ENCODE peak calls at places on chromosome 2, in six cellular contexts. One of them, this sample, is unnamed.

GRCh38 chr2:236578411-236578846 is 8.8 kb downstream of the ACKR3 start:
- DNase-seq in HFF-Myc: no peak
- DNase-seq in kidney epithelial cell: no peak
- DNase-seq in upper lobe of left lung: no peak
- DNase-seq in RWPE1: no peak
- DNase-seq in PC-9: no peak
- DNase-seq in this sample: no peak

GRCh38 chr2:39059366-39059952 is 61.4 kb downstream of the SOS1 start:
- DNase-seq in HFF-Myc: peak
- DNase-seq in RWPE1: peak
- DNase-seq in upper lobe of left lung: no peak
- DNase-seq in kidney epithelial cell: no peak
- DNase-seq in PC-9: peak
- DNase-seq in this sample: peak

GRCh38 chr2:44952143-44952805 is 10.8 kb downstream of the SIX3 start:
- DNase-seq in upper lobe of left lung: peak
- DNase-seq in HFF-Myc: no peak
- DNase-seq in RWPE1: peak
- DNase-seq in PC-9: no peak
- DNase-seq in kidney epithelial cell: no peak
- DNase-seq in this sample: peak

GRCh38 chr2:241896746-241897201 is 27.2 kb downstream of the RTP5 start:
- DNase-seq in upper lobe of left lung: peak
- DNase-seq in kidney epithelial cell: no peak
- DNase-seq in PC-9: no peak
- DNase-seq in HFF-Myc: no peak
- DNase-seq in RWPE1: no peak
- DNase-seq in this sample: no peak

GRCh38 chr2:120471166-120471565 is 125.2 kb downstream of the INHBB start:
- DNase-seq in PC-9: no peak
- DNase-seq in HFF-Myc: no peak
- DNase-seq in kidney epithelial cell: no peak
- DNase-seq in upper lobe of left lung: no peak
- DNase-seq in RWPE1: no peak
- DNase-seq in this sample: no peak

GRCh38 chr2:187575081-187576067 is 21.1 kb upstream of the TFPI start:
- DNase-seq in kidney epithelial cell: no peak
- DNase-seq in HFF-Myc: no peak
- DNase-seq in upper lobe of left lung: no peak
- DNase-seq in RWPE1: no peak
- DNase-seq in PC-9: no peak
- DNase-seq in this sample: no peak

GRCh38 chr2:176814740-176815367 is 397.7 kb upstream of the HNRNPA3 start:
- DNase-seq in HFF-Myc: no peak
- DNase-seq in upper lobe of left lung: no peak
- DNase-seq in RWPE1: peak
- DNase-seq in PC-9: no peak
- DNase-seq in kidney epithelial cell: no peak
- DNase-seq in this sample: peak

GRCh38 chr2:9032555-9032954 is 29.1 kb upstream of the MBOAT2 start:
- DNase-seq in HFF-Myc: no peak
- DNase-seq in RWPE1: no peak
- DNase-seq in kidney epithelial cell: no peak
- DNase-seq in upper lobe of left lung: no peak
- DNase-seq in PC-9: no peak
- DNase-seq in this sample: no peak

GRCh38 chr2:3168230-3168891 is 209.3 kb downstream of the EIPR1 start:
- DNase-seq in HFF-Myc: peak
- DNase-seq in RWPE1: peak
- DNase-seq in upper lobe of left lung: no peak
- DNase-seq in kidney epithelial cell: peak
- DNase-seq in PC-9: no peak
- DNase-seq in this sample: no peak

GRCh38 chr2:161199885-161200284 is 39.7 kb downstream of the TANK start:
- DNase-seq in HFF-Myc: no peak
- DNase-seq in upper lobe of left lung: no peak
- DNase-seq in RWPE1: no peak
- DNase-seq in kidney epithelial cell: no peak
- DNase-seq in PC-9: no peak
- DNase-seq in this sample: peak

GRCh38 chr2:192687000-192687399 is 492.3 kb upstream of the TMEFF2 start:
- DNase-seq in upper lobe of left lung: no peak
- DNase-seq in PC-9: no peak
- DNase-seq in HFF-Myc: no peak
- DNase-seq in RWPE1: no peak
- DNase-seq in kidney epithelial cell: no peak
- DNase-seq in this sample: no peak

GRCh38 chr2:134774786-134775641 is 56.2 kb upstream of the TMEM163 start:
- DNase-seq in RWPE1: peak
- DNase-seq in PC-9: peak
- DNase-seq in upper lobe of left lung: no peak
- DNase-seq in kidney epithelial cell: no peak
- DNase-seq in HFF-Myc: no peak
- DNase-seq in this sample: no peak

GRCh38 chr2:132871829-132872228 is 201.8 kb upstream of the LYPD1 start:
- DNase-seq in HFF-Myc: no peak
- DNase-seq in kidney epithelial cell: no peak
- DNase-seq in RWPE1: no peak
- DNase-seq in PC-9: no peak
- DNase-seq in upper lobe of left lung: no peak
- DNase-seq in this sample: no peak

GRCh38 chr2:54680397-54681032 is 42.9 kb upstream of the EML6 start:
- DNase-seq in RWPE1: no peak
- DNase-seq in HFF-Myc: no peak
- DNase-seq in PC-9: no peak
- DNase-seq in upper lobe of left lung: no peak
- DNase-seq in kidney epithelial cell: no peak
- DNase-seq in this sample: no peak

GRCh38 chr2:45533771-45534170 is 77.3 kb downstream of the SRBD1 start:
- DNase-seq in kidney epithelial cell: no peak
- DNase-seq in RWPE1: no peak
- DNase-seq in PC-9: no peak
- DNase-seq in HFF-Myc: peak
- DNase-seq in upper lobe of left lung: no peak
- DNase-seq in this sample: no peak

GRCh38 chr2:121254748-121255147 is 30.3 kb downstream of the TFCP2L1 start:
- DNase-seq in HFF-Myc: no peak
- DNase-seq in upper lobe of left lung: no peak
- DNase-seq in PC-9: no peak
- DNase-seq in kidney epithelial cell: no peak
- DNase-seq in RWPE1: no peak
- DNase-seq in this sample: no peak

GRCh38 chr2:143907801-143908200 is 612.1 kb downstream of the ZEB2 start:
- DNase-seq in HFF-Myc: no peak
- DNase-seq in upper lobe of left lung: no peak
- DNase-seq in RWPE1: no peak
- DNase-seq in kidney epithelial cell: no peak
- DNase-seq in PC-9: no peak
- DNase-seq in this sample: no peak

GRCh38 chr2:223247136-223247535 is 195.1 kb downstream of the KCNE4 start:
- DNase-seq in upper lobe of left lung: no peak
- DNase-seq in kidney epithelial cell: no peak
- DNase-seq in RWPE1: peak
- DNase-seq in PC-9: no peak
- DNase-seq in HFF-Myc: peak
- DNase-seq in this sample: no peak

GRCh38 chr2:74567862-74568261 is 13.3 kb downstream of the DOK1 start:
- DNase-seq in upper lobe of left lung: no peak
- DNase-seq in HFF-Myc: no peak
- DNase-seq in PC-9: peak
- DNase-seq in RWPE1: peak
- DNase-seq in kidney epithelial cell: no peak
- DNase-seq in this sample: no peak

GRCh38 chr2:177897278-177897677 is 175.3 kb downstream of the PDE11A start:
- DNase-seq in upper lobe of left lung: no peak
- DNase-seq in RWPE1: no peak
- DNase-seq in PC-9: no peak
- DNase-seq in kidney epithelial cell: no peak
- DNase-seq in HFF-Myc: no peak
- DNase-seq in this sample: no peak

GRCh38 chr2:233353769-233354499 is at the start of gene DGKD:
- DNase-seq in HFF-Myc: no peak
- DNase-seq in kidney epithelial cell: no peak
- DNase-seq in upper lobe of left lung: no peak
- DNase-seq in PC-9: peak
- DNase-seq in RWPE1: peak
- DNase-seq in this sample: peak

GRCh38 chr2:202314116-202314515 is 48.6 kb downstream of the NOP58 start:
- DNase-seq in RWPE1: no peak
- DNase-seq in upper lobe of left lung: no peak
- DNase-seq in kidney epithelial cell: no peak
- DNase-seq in PC-9: no peak
- DNase-seq in HFF-Myc: no peak
- DNase-seq in this sample: no peak

GRCh38 chr2:175136334-175137215 is 31.4 kb downstream of the ATF2 start:
- DNase-seq in RWPE1: no peak
- DNase-seq in kidney epithelial cell: no peak
- DNase-seq in HFF-Myc: no peak
- DNase-seq in upper lobe of left lung: no peak
- DNase-seq in PC-9: peak
- DNase-seq in this sample: no peak

GRCh38 chr2:134120718-134121630 is 132.9 kb upstream of the MGAT5 start:
- DNase-seq in kidney epithelial cell: no peak
- DNase-seq in RWPE1: peak
- DNase-seq in HFF-Myc: no peak
- DNase-seq in upper lobe of left lung: peak
- DNase-seq in PC-9: no peak
- DNase-seq in this sample: peak

GRCh38 chr2:30234180-30234971 is 3.0 kb downstream of the LBH start:
- DNase-seq in RWPE1: peak
- DNase-seq in kidney epithelial cell: peak
- DNase-seq in HFF-Myc: no peak
- DNase-seq in upper lobe of left lung: no peak
- DNase-seq in PC-9: peak
- DNase-seq in this sample: no peak

DNA sequence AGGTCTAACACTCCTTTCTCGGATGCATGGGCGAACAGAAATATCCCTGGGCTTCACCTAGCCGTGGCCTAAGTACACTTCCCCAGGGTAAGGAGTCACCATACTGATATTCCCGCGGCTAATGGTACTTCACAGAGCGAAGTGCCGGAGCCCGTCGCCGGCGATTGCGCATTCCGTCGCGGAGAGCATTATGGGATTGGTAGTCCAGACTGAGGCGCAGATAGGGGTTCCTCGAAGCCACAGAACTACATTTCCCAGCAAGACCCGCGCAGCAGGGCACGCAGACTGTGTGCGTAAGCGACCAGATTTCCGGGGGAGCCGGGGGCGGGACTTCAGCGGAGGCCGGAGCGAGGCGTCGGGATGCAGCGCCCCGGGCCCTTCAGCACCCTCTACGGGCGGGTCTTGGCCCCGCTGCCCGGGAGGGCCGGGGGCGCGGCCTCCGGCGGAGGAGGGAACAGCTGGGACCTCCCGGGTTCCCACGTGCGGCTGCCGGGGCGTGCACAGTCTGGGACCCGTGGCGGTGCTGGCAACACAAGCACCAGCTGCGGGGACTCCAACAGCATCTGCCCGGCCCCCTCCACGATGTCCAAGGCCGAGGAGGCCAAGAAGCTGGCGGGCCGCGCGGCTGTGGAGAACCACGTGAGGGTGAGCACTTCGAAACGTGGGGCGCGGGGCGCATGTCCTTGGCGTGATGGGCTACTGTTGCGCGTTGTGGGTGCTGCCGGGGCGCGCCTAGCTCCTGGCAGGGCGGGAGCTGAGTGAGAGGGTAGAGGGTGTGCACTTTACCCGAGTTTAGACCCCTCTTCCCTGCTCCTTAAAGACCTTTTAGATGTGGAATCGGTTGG is at the start of gene RPIA:
- DNase-seq in kidney epithelial cell: peak
- DNase-seq in HFF-Myc: peak
- DNase-seq in PC-9: peak
- DNase-seq in upper lobe of left lung: peak
- DNase-seq in RWPE1: peak
- DNase-seq in this sample: peak
- TF ChIP-seq CTCF in kidney epithelial cell: peak
- TF ChIP-seq CTCF in HFF-Myc: peak
- TF ChIP-seq CTCF in PC-9: peak
- TF ChIP-seq CTCF in upper lobe of left lung: peak
- TF ChIP-seq CTCF in RWPE1: peak
- TF ChIP-seq CTCF in this sample: peak

DNA sequence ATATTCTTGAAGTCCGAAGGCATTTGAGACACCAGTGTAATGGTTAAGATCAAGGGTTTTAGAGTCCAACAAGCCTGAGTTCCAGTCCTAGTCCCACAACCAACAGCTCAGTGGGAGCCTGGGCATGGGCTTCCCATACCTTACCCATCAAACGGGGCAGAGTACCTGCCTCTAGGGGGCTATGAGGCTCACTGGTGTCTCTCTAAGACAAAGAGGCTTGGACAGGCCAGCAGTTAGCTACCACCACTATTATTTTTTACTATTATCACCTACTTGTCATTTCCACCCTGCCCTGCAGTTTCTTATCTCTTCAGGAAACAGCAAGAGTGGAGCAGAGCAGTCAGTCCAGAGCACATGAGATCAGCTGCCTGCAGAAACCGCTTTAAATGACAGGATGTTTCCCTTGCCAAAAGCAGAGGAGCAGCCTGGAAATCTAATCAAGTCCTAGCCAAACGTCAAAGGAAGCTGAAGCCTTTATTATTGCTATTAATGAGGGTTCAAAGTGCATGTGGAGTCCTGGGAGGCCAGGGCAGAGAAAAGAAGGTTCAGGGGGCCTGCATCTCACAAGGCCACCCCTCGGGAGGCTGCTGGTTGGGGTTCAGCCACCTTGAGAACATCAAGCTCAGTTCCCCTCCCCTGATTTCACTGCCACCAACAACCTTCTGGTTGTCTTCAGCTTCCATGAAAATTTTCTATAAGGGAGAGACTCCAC is 66.6 kb downstream of the STPG4 start:
- DNase-seq in upper lobe of left lung: no peak
- DNase-seq in HFF-Myc: no peak
- DNase-seq in PC-9: no peak
- DNase-seq in kidney epithelial cell: no peak
- DNase-seq in RWPE1: no peak
- DNase-seq in this sample: no peak
- TF ChIP-seq CTCF in upper lobe of left lung: no peak
- TF ChIP-seq CTCF in HFF-Myc: peak
- TF ChIP-seq CTCF in PC-9: no peak
- TF ChIP-seq CTCF in kidney epithelial cell: peak
- TF ChIP-seq CTCF in RWPE1: no peak
- TF ChIP-seq CTCF in this sample: no peak

DNA sequence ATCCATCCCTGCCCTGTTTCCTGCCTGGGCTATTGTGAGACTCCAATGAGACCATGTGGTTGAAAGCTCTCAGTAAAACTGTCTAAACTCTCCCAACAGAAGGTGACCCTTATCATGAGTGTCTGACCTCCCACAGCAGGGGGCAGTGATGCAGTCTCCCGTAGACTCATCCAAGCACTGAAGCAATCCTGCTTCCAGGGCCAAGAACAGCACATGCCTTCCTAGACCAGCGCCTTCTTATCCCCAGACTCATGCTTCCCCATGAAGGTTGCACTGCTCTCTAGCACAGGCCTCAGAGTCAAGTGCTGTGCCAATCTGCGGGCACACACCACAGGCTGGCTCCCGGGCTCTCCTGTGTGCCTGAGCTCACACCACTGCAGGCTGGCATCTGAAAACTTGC is 112.3 kb downstream of the TNS1 start:
- DNase-seq in HFF-Myc: no peak
- DNase-seq in PC-9: peak
- DNase-seq in kidney epithelial cell: no peak
- DNase-seq in upper lobe of left lung: no peak
- DNase-seq in RWPE1: no peak
- DNase-seq in this sample: no peak
- TF ChIP-seq CTCF in HFF-Myc: no peak
- TF ChIP-seq CTCF in PC-9: no peak
- TF ChIP-seq CTCF in kidney epithelial cell: no peak
- TF ChIP-seq CTCF in upper lobe of left lung: no peak
- TF ChIP-seq CTCF in RWPE1: no peak
- TF ChIP-seq CTCF in this sample: no peak

GRCh38 chr2:1598800-1599199 is 145.5 kb downstream of the PXDN start:
- DNase-seq in upper lobe of left lung: no peak
- DNase-seq in HFF-Myc: no peak
- DNase-seq in RWPE1: no peak
- DNase-seq in kidney epithelial cell: no peak
- DNase-seq in PC-9: no peak
- DNase-seq in this sample: no peak
- TF ChIP-seq CTCF in upper lobe of left lung: no peak
- TF ChIP-seq CTCF in HFF-Myc: no peak
- TF ChIP-seq CTCF in RWPE1: no peak
- TF ChIP-seq CTCF in kidney epithelial cell: no peak
- TF ChIP-seq CTCF in PC-9: no peak
- TF ChIP-seq CTCF in this sample: no peak